ENCODE peak calls at places on chromosomes 13 and 19, in seven cellular contexts. One of them, this sample, is unnamed.

GRCh38 chr19:19597809-19598306 is 20.6 kb downstream of the PBX4 start:
- DNase-seq in uterus: no peak
- DNase-seq in AG09309: no peak
- DNase-seq in hypothalamus: no peak
- DNase-seq in stimulated activated naive CD4-positive, alpha-beta T cell: peak; percentile 51
- DNase-seq in activated naive CD4-positive, alpha-beta T cell: peak; percentile 12
- DNase-seq in AG20443: no peak
- DNase-seq in this sample: no peak

GRCh38 chr13:43564941-43565340 is 221.8 kb downstream of the ENOX1 start:
- DNase-seq in activated naive CD4-positive, alpha-beta T cell: no peak
- DNase-seq in AG20443: no peak
- DNase-seq in hypothalamus: no peak
- DNase-seq in stimulated activated naive CD4-positive, alpha-beta T cell: no peak
- DNase-seq in AG09309: no peak
- DNase-seq in uterus: no peak
- DNase-seq in this sample: no peak

GRCh38 chr13:114166381-114167131 is 12.5 kb upstream of the CFAP97D2 start:
- DNase-seq in stimulated activated naive CD4-positive, alpha-beta T cell: no peak
- DNase-seq in uterus: peak; percentile 50
- DNase-seq in hypothalamus: peak; percentile 55
- DNase-seq in activated naive CD4-positive, alpha-beta T cell: no peak
- DNase-seq in AG09309: no peak
- DNase-seq in AG20443: peak; percentile 57
- DNase-seq in this sample: no peak

GRCh38 chr13:25281193-25281936 is 5.9 kb downstream of the MTMR6 start:
- DNase-seq in hypothalamus: no peak
- DNase-seq in AG20443: no peak
- DNase-seq in uterus: no peak
- DNase-seq in AG09309: no peak
- DNase-seq in activated naive CD4-positive, alpha-beta T cell: no peak
- DNase-seq in stimulated activated naive CD4-positive, alpha-beta T cell: no peak
- DNase-seq in this sample: no peak

GRCh38 chr13:83752141-83752540 is 130.1 kb downstream of the SLITRK1 start:
- DNase-seq in uterus: no peak
- DNase-seq in AG20443: no peak
- DNase-seq in AG09309: peak; percentile 13
- DNase-seq in stimulated activated naive CD4-positive, alpha-beta T cell: no peak
- DNase-seq in hypothalamus: no peak
- DNase-seq in activated naive CD4-positive, alpha-beta T cell: no peak
- DNase-seq in this sample: no peak

GRCh38 chr13:51729853-51730553 is 74.0 kb downstream of the DHRS12 start:
- DNase-seq in AG20443: peak; percentile 67
- DNase-seq in AG09309: peak; percentile 57
- DNase-seq in uterus: peak; percentile 81
- DNase-seq in activated naive CD4-positive, alpha-beta T cell: no peak
- DNase-seq in stimulated activated naive CD4-positive, alpha-beta T cell: no peak
- DNase-seq in hypothalamus: no peak
- DNase-seq in this sample: no peak

GRCh38 chr13:36341718-36342117 is 4.5 kb downstream of the SPART start:
- DNase-seq in AG20443: peak; percentile 11
- DNase-seq in uterus: no peak
- DNase-seq in stimulated activated naive CD4-positive, alpha-beta T cell: no peak
- DNase-seq in activated naive CD4-positive, alpha-beta T cell: no peak
- DNase-seq in AG09309: no peak
- DNase-seq in hypothalamus: no peak
- DNase-seq in this sample: no peak

GRCh38 chr13:30037306-30037705 is 186.9 kb upstream of the UBL3 start:
- DNase-seq in AG20443: peak; percentile 26
- DNase-seq in uterus: no peak
- DNase-seq in activated naive CD4-positive, alpha-beta T cell: no peak
- DNase-seq in hypothalamus: no peak
- DNase-seq in AG09309: no peak
- DNase-seq in stimulated activated naive CD4-positive, alpha-beta T cell: no peak
- DNase-seq in this sample: no peak

GRCh38 chr19:13091400-13092161 is 11.1 kb downstream of the LYL1 start:
- DNase-seq in uterus: peak; percentile 81
- DNase-seq in hypothalamus: peak; percentile 44
- DNase-seq in AG20443: peak; percentile 83
- DNase-seq in AG09309: peak; percentile 80
- DNase-seq in stimulated activated naive CD4-positive, alpha-beta T cell: no peak
- DNase-seq in activated naive CD4-positive, alpha-beta T cell: no peak
- DNase-seq in this sample: no peak

GRCh38 chr19:58325623-58326022 is 1.2 kb upstream of the ZSCAN22 start:
- DNase-seq in AG20443: no peak
- DNase-seq in hypothalamus: no peak
- DNase-seq in stimulated activated naive CD4-positive, alpha-beta T cell: no peak
- DNase-seq in activated naive CD4-positive, alpha-beta T cell: no peak
- DNase-seq in uterus: no peak
- DNase-seq in AG09309: no peak
- DNase-seq in this sample: no peak

GRCh38 chr19:46830864-46831263 is 19.8 kb downstream of the AP2S1 start:
- DNase-seq in stimulated activated naive CD4-positive, alpha-beta T cell: no peak
- DNase-seq in AG20443: no peak
- DNase-seq in AG09309: no peak
- DNase-seq in hypothalamus: no peak
- DNase-seq in activated naive CD4-positive, alpha-beta T cell: no peak
- DNase-seq in uterus: no peak
- DNase-seq in this sample: no peak

GRCh38 chr13:113122571-113123225 is at the start of gene F10:
- DNase-seq in stimulated activated naive CD4-positive, alpha-beta T cell: no peak
- DNase-seq in AG09309: peak; percentile 4
- DNase-seq in uterus: peak; percentile 70
- DNase-seq in hypothalamus: no peak
- DNase-seq in activated naive CD4-positive, alpha-beta T cell: no peak
- DNase-seq in AG20443: peak; percentile 92
- DNase-seq in this sample: no peak